ENCODE peak calls at places on chromosomes 12 and 14, in five cellular contexts. One of them, this sample, is unnamed.

GRCh38 chr12:130063866-130064265 is 98.4 kb upstream of the FZD10 start:
- DNase-seq in mammary epithelial cell: no peak
- DNase-seq in tibial artery: no peak
- DNase-seq in aorta: no peak
- DNase-seq in body of pancreas: no peak
- DNase-seq in this sample: no peak

GRCh38 chr12:9037431-9037830 is 48.1 kb downstream of the KLRG1 start:
- DNase-seq in mammary epithelial cell: no peak
- DNase-seq in tibial artery: no peak
- DNase-seq in body of pancreas: no peak
- DNase-seq in aorta: no peak
- DNase-seq in this sample: no peak

GRCh38 chr14:50045039-50045711 is 71.2 kb downstream of the VCPKMT start:
- DNase-seq in aorta: peak; percentile 96
- DNase-seq in tibial artery: peak; percentile 89
- DNase-seq in body of pancreas: peak; percentile 72
- DNase-seq in mammary epithelial cell: peak; percentile 62
- DNase-seq in this sample: no peak

GRCh38 chr14:94562019-94562418 is 777 bp downstream of the SERPINA4 start:
- DNase-seq in tibial artery: no peak
- DNase-seq in body of pancreas: peak; percentile 34
- DNase-seq in mammary epithelial cell: no peak
- DNase-seq in aorta: no peak
- DNase-seq in this sample: no peak

GRCh38 chr14:68658029-68658509 is 134.8 kb downstream of the ZFP36L1 start:
- DNase-seq in body of pancreas: no peak
- DNase-seq in aorta: no peak
- DNase-seq in mammary epithelial cell: no peak
- DNase-seq in tibial artery: no peak
- DNase-seq in this sample: no peak

GRCh38 chr14:71555654-71556559 is 376.3 kb upstream of the RGS6 start:
- DNase-seq in body of pancreas: no peak
- DNase-seq in tibial artery: no peak
- DNase-seq in aorta: no peak
- DNase-seq in mammary epithelial cell: peak; percentile 66
- DNase-seq in this sample: no peak

GRCh38 chr12:67541625-67541991 is 106.9 kb upstream of the DYRK2 start:
- DNase-seq in tibial artery: no peak
- DNase-seq in aorta: no peak
- DNase-seq in body of pancreas: peak; percentile 32
- DNase-seq in mammary epithelial cell: peak; percentile 13
- DNase-seq in this sample: no peak

GRCh38 chr14:54133896-54134295 is 177.3 kb upstream of the BMP4 start:
- DNase-seq in body of pancreas: no peak
- DNase-seq in tibial artery: no peak
- DNase-seq in mammary epithelial cell: peak; percentile 82
- DNase-seq in aorta: no peak
- DNase-seq in this sample: no peak

GRCh38 chr14:80902608-80903007 is 38.9 kb downstream of the CEP128 start:
- DNase-seq in mammary epithelial cell: no peak
- DNase-seq in aorta: no peak
- DNase-seq in body of pancreas: no peak
- DNase-seq in tibial artery: no peak
- DNase-seq in this sample: no peak

GRCh38 chr12:80187660-80188090 is 88.3 kb downstream of the OTOGL start:
- DNase-seq in tibial artery: no peak
- DNase-seq in aorta: no peak
- DNase-seq in body of pancreas: peak; percentile 5
- DNase-seq in mammary epithelial cell: no peak
- DNase-seq in this sample: peak; percentile 60

GRCh38 chr12:128791395-128792322 is 32.1 kb downstream of the SLC15A4 start:
- DNase-seq in aorta: no peak
- DNase-seq in mammary epithelial cell: peak; percentile 9
- DNase-seq in tibial artery: no peak
- DNase-seq in body of pancreas: no peak
- DNase-seq in this sample: no peak

GRCh38 chr12:56087220-56087619 is 7.3 kb downstream of the ERBB3 start:
- DNase-seq in mammary epithelial cell: no peak
- DNase-seq in body of pancreas: peak; percentile 99
- DNase-seq in aorta: peak; percentile 57
- DNase-seq in tibial artery: no peak
- DNase-seq in this sample: no peak
- H3K36me3 ChIP-seq in mammary epithelial cell: no peaks in the 10 kb centered on the region
- H3K36me3 ChIP-seq in body of pancreas: peaks cover 18% of the 10 kb centered on the region
- H3K36me3 ChIP-seq in aorta: no peaks in the 10 kb centered on the region
- H3K36me3 ChIP-seq in tibial artery: no peaks in the 10 kb centered on the region
- H3K36me3 ChIP-seq in this sample: no peaks in the 10 kb centered on the region

GRCh38 chr14:22558221-22558913 is 30.7 kb downstream of the DAD1 start:
- DNase-seq in tibial artery: no peak
- DNase-seq in mammary epithelial cell: no peak
- DNase-seq in body of pancreas: peak; percentile 37
- DNase-seq in aorta: no peak
- DNase-seq in this sample: no peak
- H3K27ac ChIP-seq in tibial artery: peak overlapping the region; percentile 2
- H3K27ac ChIP-seq in mammary epithelial cell: no peak overlapping the region
- H3K27ac ChIP-seq in body of pancreas: peak overlapping the region; percentile 0
- H3K27ac ChIP-seq in aorta: no peak overlapping the region
- H3K27ac ChIP-seq in this sample: no peak overlapping the region

GRCh38 chr12:54127538-54128259 is 61.1 kb downstream of the SMUG1 start:
- DNase-seq in body of pancreas: no peak
- DNase-seq in tibial artery: no peak
- DNase-seq in mammary epithelial cell: no peak
- DNase-seq in aorta: no peak
- DNase-seq in this sample: no peak
- H3K4me3 ChIP-seq in body of pancreas: no peak overlapping the region
- H3K4me3 ChIP-seq in tibial artery: peak overlapping the region; percentile 73
- H3K4me3 ChIP-seq in mammary epithelial cell: peak overlapping the region; percentile 63
- H3K4me3 ChIP-seq in aorta: no peak overlapping the region
- H3K4me3 ChIP-seq in this sample: no peak overlapping the region

GRCh38 chr12:89636054-89636775 is 72.4 kb downstream of the ATP2B1 start:
- DNase-seq in aorta: no peak
- DNase-seq in body of pancreas: no peak
- DNase-seq in tibial artery: no peak
- DNase-seq in mammary epithelial cell: peak; percentile 64
- DNase-seq in this sample: peak; percentile 81
- H3K36me3 ChIP-seq in aorta: peaks cover 3% of the 10 kb centered on the region
- H3K36me3 ChIP-seq in body of pancreas: no peaks in the 10 kb centered on the region
- H3K36me3 ChIP-seq in tibial artery: no peaks in the 10 kb centered on the region
- H3K36me3 ChIP-seq in mammary epithelial cell: peaks cover 16% of the 10 kb centered on the region
- H3K36me3 ChIP-seq in this sample: peaks cover 35% of the 10 kb centered on the region